ENCODE peak calls at places on chromosome 1, in six cellular contexts. R, I, N, F, U and H are unnamed samples.

GRCh38 chr1:89608627-89609338 is 24.1 kb upstream of the LRRC8C start:
- DNase-seq in F (no peak), U (no peak), R (no peak), I (no peak), N (no peak), H (no peak)

GRCh38 chr1:3852711-3853498 is 4.1 kb downstream of the CEP104 start:
- DNase-seq in U (no peak), N (no peak), I (no peak), R (no peak), F (no peak), H (no peak)

GRCh38 chr1:67791686-67792475 is 41.4 kb downstream of the GNG12 start:
- DNase-seq in I (peak), N (no peak), R (peak), U (no peak), F (no peak), H (no peak)

GRCh38 chr1:192808588-192809285 is at the start of gene RGS2:
- DNase-seq in F (peak), R (peak), U (peak), N (peak), I (peak), H (peak)

GRCh38 chr1:164704954-164705353 is 146.0 kb downstream of the PBX1 start:
- DNase-seq in F (no peak), R (no peak), U (no peak), I (no peak), N (no peak), H (no peak)

GRCh38 chr1:22431965-22432364 is 19.7 kb upstream of the ZBTB40 start:
- DNase-seq in U (no peak), N (no peak), F (no peak), R (no peak), I (no peak), H (no peak)

GRCh38 chr1:203129501-203130231 is 2.1 kb downstream of the ADORA1 start:
- DNase-seq in F (peak), R (no peak), I (no peak), N (peak), U (peak), H (no peak)

GRCh38 chr1:52142220-52143153 is 598 bp downstream of the ZFYVE9 start:
- DNase-seq in U (peak), R (peak), F (no peak), N (peak), I (peak), H (peak)

GRCh38 chr1:226738421-226738994 is 574 bp downstream of the ITPKB start:
- DNase-seq in N (peak), I (no peak), F (no peak), R (peak), U (no peak), H (no peak)

GRCh38 chr1:62436466-62437272 is at the start of gene USP1:
- DNase-seq in U (peak), N (peak), I (peak), R (peak), F (peak), H (peak)

GRCh38 chr1:64543831-64544230 is 73.9 kb downstream of the CACHD1 start:
- DNase-seq in F (no peak), N (peak), R (no peak), I (peak), U (no peak), H (no peak)

GRCh38 chr1:171919891-171920887 is 78.9 kb downstream of the DNM3 start:
- DNase-seq in R (no peak), I (no peak), N (no peak), U (no peak), F (no peak), H (no peak)

GRCh38 chr1:108512239-108513071 is 47.4 kb upstream of the EEIG2 start:
- DNase-seq in I (no peak), F (no peak), N (no peak), R (peak), U (no peak), H (peak)

GRCh38 chr1:20137604-20138003 is 1.5 kb upstream of the PLA2G2F start:
- DNase-seq in N (no peak), U (no peak), F (no peak), I (no peak), R (no peak), H (no peak)

GRCh38 chr1:67750690-67751052 is 65.7 kb downstream of the GADD45A start:
- DNase-seq in R (no peak), F (no peak), U (no peak), I (no peak), N (no peak), H (no peak)

GRCh38 chr1:31792541-31792940 is 23.3 kb downstream of the SPOCD1 start:
- DNase-seq in I (no peak), R (no peak), N (no peak), U (peak), F (peak), H (no peak)

GRCh38 chr1:74197255-74197654 is 721 bp downstream of the LRRIQ3 start:
- DNase-seq in N (no peak), I (no peak), U (no peak), R (no peak), F (no peak), H (no peak)
- H3K27ac ChIP-seq in N (peak), I (peak), U (peak), R (no peak), F (peak), H (peak)

DNA sequence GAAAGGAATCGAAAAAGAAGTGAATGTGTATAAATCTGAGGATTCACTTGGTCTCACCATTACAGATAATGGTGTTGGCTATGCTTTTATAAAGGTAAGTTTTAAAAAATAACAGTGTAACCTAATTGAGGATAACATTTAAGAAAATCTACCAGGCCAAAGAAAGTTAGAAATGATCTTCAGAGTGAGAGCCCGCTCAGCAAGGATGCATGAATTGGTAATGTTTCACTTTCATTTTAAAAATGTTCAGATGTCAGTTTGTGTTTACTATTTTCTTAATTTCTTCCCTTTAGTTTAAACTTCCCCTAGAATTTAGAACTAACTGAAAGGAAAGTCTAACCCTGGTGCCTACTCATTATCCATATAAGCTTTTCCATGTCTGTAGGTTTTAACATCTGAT is 35.0 kb downstream of the GIPC2 start:
- DNase-seq in N (no peak), R (no peak), U (no peak), I (no peak), F (no peak), H (no peak)
- H3K27ac ChIP-seq in N (peak), R (no peak), U (no peak), I (no peak), F (no peak), H (no peak)

GRCh38 chr1:207833381-207833780 is 77.5 kb downstream of the CD34 start:
- DNase-seq in I (no peak), U (no peak), F (no peak), R (no peak), N (no peak), H (no peak)

GRCh38 chr1:207833956-207834660 is 76.8 kb downstream of the CD34 start:
- DNase-seq in R (no peak), F (no peak), I (no peak), U (no peak), N (no peak), H (no peak)

GRCh38 chr1:207830788-207831187 is 78.9 kb downstream of the CD46 start:
- DNase-seq in F (no peak), I (no peak), N (peak), U (no peak), R (no peak), H (no peak)

GRCh38 chr1:207831517-207832327 is 79.2 kb downstream of the CD34 start:
- DNase-seq in N (no peak), I (peak), U (no peak), F (no peak), R (no peak), H (no peak)

DNA sequence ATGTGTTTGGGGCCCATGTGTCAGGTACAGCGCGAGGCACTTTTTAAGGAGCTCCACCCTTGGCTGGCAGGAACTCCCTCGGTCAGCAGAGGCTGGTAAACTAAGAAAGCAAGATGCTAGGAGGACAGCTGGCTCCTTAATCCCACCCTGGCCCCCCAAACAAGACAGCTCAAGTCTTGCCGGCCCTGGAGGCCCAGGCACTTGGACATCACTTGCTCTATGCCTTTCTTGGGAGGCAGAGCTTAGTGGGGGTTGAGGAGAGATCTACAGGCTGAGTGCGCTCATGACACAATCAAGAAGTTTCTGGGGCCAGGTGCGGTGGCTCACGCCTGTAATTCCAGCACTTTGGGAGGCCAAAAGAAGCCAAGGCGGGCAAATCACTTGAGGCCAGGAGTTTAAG is 78.1 kb downstream of the CD34 start:
- DNase-seq in I (no peak), U (no peak), N (no peak), F (no peak), R (no peak), H (no peak)
- H3K27ac ChIP-seq in I (peak), U (peak), N (peak), F (peak), R (no peak), H (no peak)

GRCh38 chr1:119702384-119702783 is 9.3 kb upstream of the PHGDH start:
- DNase-seq in U (no peak), I (no peak), R (no peak), F (no peak), N (no peak), H (no peak)
- H3K27ac ChIP-seq in U (no peak), I (no peak), R (no peak), F (no peak), N (no peak), H (no peak)

GRCh38 chr1:236980673-236981072 is 23.6 kb downstream of the MT1HL1 start:
- DNase-seq in R (no peak), I (no peak), N (no peak), F (no peak), U (no peak), H (no peak)
- H3K27ac ChIP-seq in R (no peak), I (peak), N (peak), F (no peak), U (peak), H (no peak)

GRCh38 chr1:36525166-36525565 is 42.5 kb upstream of the CSF3R start:
- DNase-seq in U (no peak), I (no peak), R (no peak), F (no peak), N (no peak), H (no peak)
- H3K27ac ChIP-seq in U (no peak), I (no peak), R (no peak), F (no peak), N (no peak), H (no peak)